ENCODE peak calls at places on chromosome 7, in seven cellular contexts. C, Z, Y, F, P, W and K are unnamed samples.

GRCh38 chr7:129612112-129613015 is 844 bp downstream of the NRF1 start:
- DNase-seq in W (peak; percentile 37), P (peak; percentile 50), Z (peak; percentile 69), F (peak; percentile 54), C (peak; percentile 79), Y (peak; percentile 22), K (peak; percentile 67)

GRCh38 chr7:131654668-131655326 is 98.4 kb upstream of the PODXL start:
- DNase-seq in Y (peak; percentile 81), F (peak; percentile 88), P (peak; percentile 42), W (peak; percentile 23), Z (peak; percentile 88), C (peak; percentile 94), K (peak; percentile 81)

GRCh38 chr7:148556892-148557291 is 33.7 kb upstream of the C7orf33 start:
- DNase-seq in W (no peak), Y (no peak), F (peak; percentile 16), C (no peak), P (no peak), Z (no peak), K (no peak)

GRCh38 chr7:1727079-1727478 is 57.0 kb downstream of the ELFN1 start:
- DNase-seq in W (no peak), F (no peak), Y (no peak), C (no peak), P (no peak), Z (no peak), K (no peak)

GRCh38 chr7:20085086-20085485 is 132.1 kb downstream of the MACC1 start:
- DNase-seq in F (no peak), P (no peak), Y (no peak), Z (no peak), W (no peak), C (no peak), K (no peak)

GRCh38 chr7:47791682-47792081 is 156.6 kb downstream of the PKD1L1 start:
- DNase-seq in W (no peak), Z (no peak), P (no peak), Y (no peak), C (no peak), F (no peak), K (no peak)

GRCh38 chr7:102860351-102860811 is 52.4 kb upstream of the LRRC17 start:
- DNase-seq in F (no peak), Y (no peak), P (peak; percentile 42), Z (no peak), W (no peak), C (no peak), K (no peak)

GRCh38 chr7:132430863-132431822 is 145.1 kb downstream of the PLXNA4 start:
- DNase-seq in W (no peak), Y (no peak), Z (peak; percentile 80), P (peak; percentile 56), F (peak; percentile 85), C (no peak), K (peak; percentile 57)

GRCh38 chr7:122679813-122680212 is 19.1 kb downstream of the RNF133 start:
- DNase-seq in W (no peak), Z (no peak), C (no peak), F (peak; percentile 14), Y (no peak), P (no peak), K (no peak)

GRCh38 chr7:19852192-19852591 is 78.8 kb upstream of the TMEM196 start:
- DNase-seq in Z (no peak), W (no peak), F (no peak), C (no peak), Y (no peak), P (no peak), K (no peak)

GRCh38 chr7:106282374-106282773 is 2.4 kb downstream of the NAMPT start:
- DNase-seq in Y (no peak), W (peak; percentile 71), Z (no peak), F (no peak), P (no peak), C (no peak), K (no peak)

GRCh38 chr7:16918288-16918895 is 36.6 kb upstream of the AGR3 start:
- DNase-seq in W (peak; percentile 60), Y (peak; percentile 5), C (no peak), F (peak; percentile 66), Z (no peak), P (peak; percentile 69), K (peak; percentile 65)

GRCh38 chr7:141609566-141609965 is 58.4 kb downstream of the AGK start:
- DNase-seq in Z (no peak), F (no peak), C (no peak), P (no peak), Y (no peak), W (no peak), K (no peak)

GRCh38 chr7:155527664-155528063 is 18.7 kb downstream of the CNPY1 start:
- DNase-seq in Z (no peak), P (no peak), Y (no peak), F (no peak), C (no peak), W (no peak), K (no peak)

GRCh38 chr7:2129376-2130375 is 103.1 kb downstream of the MAD1L1 start:
- DNase-seq in P (no peak), W (no peak), Y (no peak), C (no peak), F (no peak), Z (no peak), K (no peak)

GRCh38 chr7:47970750-47971149 is 8.7 kb downstream of the HUS1 start:
- DNase-seq in F (no peak), C (no peak), W (no peak), P (no peak), Z (no peak), Y (no peak), K (no peak)

GRCh38 chr7:92964156-92964555 is 127.8 kb upstream of the CDK6 start:
- DNase-seq in W (no peak), C (no peak), Z (no peak), Y (no peak), P (no peak), F (no peak), K (no peak)

GRCh38 chr7:11492307-11492706 is 339.7 kb downstream of the THSD7A start:
- DNase-seq in F (no peak), C (no peak), W (peak; percentile 26), P (peak; percentile 60), Y (no peak), Z (no peak), K (no peak)

GRCh38 chr7:69067397-69067796 is 530.9 kb upstream of the AUTS2 start:
- DNase-seq in W (peak; percentile 1), P (peak; percentile 14), C (no peak), F (peak; percentile 31), Z (no peak), Y (no peak), K (peak; percentile 4)

GRCh38 chr7:30931161-30931926 is 19.7 kb downstream of the AQP1 start:
- DNase-seq in F (no peak), P (no peak), Z (no peak), Y (no peak), W (no peak), C (peak; percentile 60), K (no peak)

GRCh38 chr7:34240450-34240849 is 335.1 kb downstream of the BMPER start:
- DNase-seq in P (no peak), Z (no peak), W (no peak), Y (no peak), C (no peak), F (no peak), K (no peak)

GRCh38 chr7:99137418-99138180 is 6.3 kb downstream of the SMURF1 start:
- DNase-seq in C (no peak), P (peak; percentile 69), W (no peak), Z (no peak), F (peak; percentile 63), Y (no peak), K (no peak)

GRCh38 chr7:2360791-2361190 is 6.2 kb downstream of the EIF3B start:
- DNase-seq in Z (no peak), Y (no peak), F (no peak), W (no peak), C (no peak), P (peak; percentile 37), K (no peak)

GRCh38 chr7:79979437-79979836 is 155.2 kb upstream of the GNAI1 start:
- DNase-seq in F (no peak), P (peak; percentile 22), Y (no peak), W (no peak), Z (no peak), C (no peak), K (no peak)

GRCh38 chr7:33420311-33420710 is 290.9 kb downstream of the BBS9 start:
- DNase-seq in C (no peak), Z (no peak), P (no peak), F (no peak), Y (no peak), W (no peak), K (no peak)

GRCh38 chr7:74483402-74484336 is 30.0 kb downstream of the GTF2IRD1 start:
- DNase-seq in W (no peak), Z (no peak), P (peak; percentile 69), F (peak; percentile 100), Y (no peak), C (no peak), K (no peak)

GRCh38 chr7:80307251-80307856 is 172.7 kb downstream of the GNAI1 start:
- DNase-seq in Y (no peak), C (no peak), F (no peak), P (peak; percentile 62), W (no peak), Z (no peak), K (peak; percentile 19)

GRCh38 chr7:8147004-8147403 is 115.0 kb downstream of the ICA1 start:
- DNase-seq in W (no peak), F (no peak), P (no peak), Y (no peak), Z (no peak), C (no peak), K (no peak)

GRCh38 chr7:81604808-81605174 is 165.1 kb downstream of the HGF start:
- DNase-seq in W (no peak), C (no peak), F (peak; percentile 55), P (no peak), Y (no peak), Z (no peak), K (no peak)

GRCh38 chr7:144784943-144785342 is 50.9 kb downstream of the TPK1 start:
- DNase-seq in C (no peak), W (no peak), Z (no peak), F (peak; percentile 20), Y (no peak), P (no peak), K (no peak)